ENCODE peak calls at places on chromosomes 5 and 9, in seven cellular contexts. One of them, this sample, is unnamed.

GRCh38 chr9:107137495-107138202 is 145.4 kb upstream of the RAD23B start:
- DNase-seq in kidney epithelial cell: no peak
- DNase-seq in lower leg skin: no peak
- DNase-seq in fibroblast of lung: peak
- DNase-seq in left ventricle myocardium inferior: no peak
- DNase-seq in astrocyte: no peak
- DNase-seq in HFFc6: peak
- DNase-seq in this sample: no peak

GRCh38 chr5:118236108-118236849 is 752.1 kb downstream of the DTWD2 start:
- DNase-seq in HFFc6: no peak
- DNase-seq in fibroblast of lung: no peak
- DNase-seq in lower leg skin: no peak
- DNase-seq in kidney epithelial cell: no peak
- DNase-seq in left ventricle myocardium inferior: no peak
- DNase-seq in astrocyte: no peak
- DNase-seq in this sample: no peak

GRCh38 chr5:127791439-127791838 is 88.2 kb downstream of the CCDC192 start:
- DNase-seq in left ventricle myocardium inferior: no peak
- DNase-seq in astrocyte: no peak
- DNase-seq in lower leg skin: no peak
- DNase-seq in HFFc6: no peak
- DNase-seq in fibroblast of lung: no peak
- DNase-seq in kidney epithelial cell: no peak
- DNase-seq in this sample: no peak

GRCh38 chr9:125998837-125999503 is 251.8 kb downstream of the PBX3 start:
- DNase-seq in kidney epithelial cell: no peak
- DNase-seq in astrocyte: no peak
- DNase-seq in left ventricle myocardium inferior: no peak
- DNase-seq in HFFc6: no peak
- DNase-seq in fibroblast of lung: no peak
- DNase-seq in lower leg skin: no peak
- DNase-seq in this sample: no peak

GRCh38 chr5:122985954-122986721 is 50.4 kb downstream of the PPIC start:
- DNase-seq in lower leg skin: no peak
- DNase-seq in kidney epithelial cell: no peak
- DNase-seq in astrocyte: no peak
- DNase-seq in left ventricle myocardium inferior: no peak
- DNase-seq in HFFc6: no peak
- DNase-seq in fibroblast of lung: no peak
- DNase-seq in this sample: no peak

GRCh38 chr5:142977363-142978051 is 207.3 kb downstream of the ARHGAP26 start:
- DNase-seq in HFFc6: peak
- DNase-seq in lower leg skin: no peak
- DNase-seq in astrocyte: peak
- DNase-seq in left ventricle myocardium inferior: no peak
- DNase-seq in kidney epithelial cell: peak
- DNase-seq in fibroblast of lung: peak
- DNase-seq in this sample: no peak

GRCh38 chr5:174235993-174236528 is 190.6 kb downstream of the NSG2 start:
- DNase-seq in lower leg skin: no peak
- DNase-seq in kidney epithelial cell: no peak
- DNase-seq in HFFc6: no peak
- DNase-seq in fibroblast of lung: no peak
- DNase-seq in astrocyte: no peak
- DNase-seq in left ventricle myocardium inferior: no peak
- DNase-seq in this sample: no peak

GRCh38 chr5:56588636-56589485 is 226.5 kb upstream of the MAP3K1 start:
- DNase-seq in kidney epithelial cell: no peak
- DNase-seq in fibroblast of lung: no peak
- DNase-seq in lower leg skin: peak
- DNase-seq in left ventricle myocardium inferior: peak
- DNase-seq in HFFc6: no peak
- DNase-seq in astrocyte: no peak
- DNase-seq in this sample: no peak

GRCh38 chr5:65151632-65152031 is 330.1 kb downstream of the ADAMTS6 start:
- DNase-seq in fibroblast of lung: peak
- DNase-seq in lower leg skin: no peak
- DNase-seq in astrocyte: peak
- DNase-seq in HFFc6: no peak
- DNase-seq in kidney epithelial cell: no peak
- DNase-seq in left ventricle myocardium inferior: no peak
- DNase-seq in this sample: no peak

GRCh38 chr5:78727786-78728761 is 79.5 kb upstream of the LHFPL2 start:
- DNase-seq in astrocyte: no peak
- DNase-seq in kidney epithelial cell: no peak
- DNase-seq in left ventricle myocardium inferior: no peak
- DNase-seq in fibroblast of lung: no peak
- DNase-seq in lower leg skin: no peak
- DNase-seq in HFFc6: no peak
- DNase-seq in this sample: no peak

GRCh38 chr5:43191740-43192557 is at the start of gene NIM1K:
- DNase-seq in left ventricle myocardium inferior: peak
- DNase-seq in kidney epithelial cell: no peak
- DNase-seq in astrocyte: peak
- DNase-seq in HFFc6: no peak
- DNase-seq in fibroblast of lung: peak
- DNase-seq in lower leg skin: peak
- DNase-seq in this sample: no peak

GRCh38 chr5:143521891-143522290 is 118.4 kb upstream of the NR3C1 start:
- DNase-seq in left ventricle myocardium inferior: no peak
- DNase-seq in fibroblast of lung: no peak
- DNase-seq in astrocyte: no peak
- DNase-seq in lower leg skin: no peak
- DNase-seq in kidney epithelial cell: no peak
- DNase-seq in HFFc6: no peak
- DNase-seq in this sample: no peak

GRCh38 chr5:110258460-110258859 is 468.0 kb downstream of the TMEM232 start:
- DNase-seq in lower leg skin: no peak
- DNase-seq in kidney epithelial cell: peak
- DNase-seq in left ventricle myocardium inferior: no peak
- DNase-seq in astrocyte: peak
- DNase-seq in fibroblast of lung: peak
- DNase-seq in HFFc6: no peak
- DNase-seq in this sample: peak

GRCh38 chr9:111148390-111148993 is 110.2 kb upstream of the LPAR1 start:
- DNase-seq in kidney epithelial cell: no peak
- DNase-seq in HFFc6: peak
- DNase-seq in astrocyte: no peak
- DNase-seq in left ventricle myocardium inferior: no peak
- DNase-seq in fibroblast of lung: peak
- DNase-seq in lower leg skin: no peak
- DNase-seq in this sample: peak

GRCh38 chr5:125199968-125200841 is 453.8 kb upstream of the ZNF608 start:
- DNase-seq in lower leg skin: no peak
- DNase-seq in fibroblast of lung: peak
- DNase-seq in astrocyte: peak
- DNase-seq in HFFc6: no peak
- DNase-seq in left ventricle myocardium inferior: no peak
- DNase-seq in kidney epithelial cell: no peak
- DNase-seq in this sample: no peak

DNA sequence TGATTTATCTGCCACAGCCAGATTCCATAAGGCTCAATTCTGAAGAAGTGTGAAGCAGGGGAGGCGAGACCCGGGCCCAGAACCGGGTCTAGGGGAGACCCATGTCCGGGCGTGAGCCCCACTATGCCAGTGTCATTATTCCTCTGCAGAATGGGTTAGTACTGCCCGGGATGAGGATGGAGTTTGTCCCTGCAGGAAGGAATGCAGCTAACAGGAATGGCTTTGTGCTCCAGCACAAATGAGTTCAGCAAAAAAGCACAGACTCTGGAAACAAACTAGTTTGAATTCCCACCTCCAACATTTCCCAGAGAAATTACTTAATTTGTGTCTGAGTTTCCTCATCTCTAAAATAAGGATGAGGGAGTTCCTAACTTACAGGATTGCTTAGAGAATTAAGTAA is 202.9 kb downstream of the SYK start:
- DNase-seq in lower leg skin: no peak
- DNase-seq in kidney epithelial cell: no peak
- DNase-seq in astrocyte: no peak
- DNase-seq in HFFc6: no peak
- DNase-seq in left ventricle myocardium inferior: no peak
- DNase-seq in fibroblast of lung: no peak
- DNase-seq in this sample: no peak
- TF ChIP-seq CTCF in lower leg skin: no peak
- TF ChIP-seq CTCF in kidney epithelial cell: no peak
- TF ChIP-seq CTCF in astrocyte: no peak
- TF ChIP-seq CTCF in HFFc6: peak
- TF ChIP-seq CTCF in left ventricle myocardium inferior: no peak
- TF ChIP-seq CTCF in fibroblast of lung: peak
- TF ChIP-seq CTCF in this sample: no peak

GRCh38 chr9:104686081-104686480 is 8.2 kb upstream of the OR13D1 start:
- DNase-seq in lower leg skin: no peak
- DNase-seq in HFFc6: no peak
- DNase-seq in astrocyte: no peak
- DNase-seq in kidney epithelial cell: no peak
- DNase-seq in fibroblast of lung: no peak
- DNase-seq in left ventricle myocardium inferior: no peak
- DNase-seq in this sample: no peak

GRCh38 chr9:104682642-104683041 is 11.7 kb upstream of the OR13D1 start:
- DNase-seq in fibroblast of lung: peak
- DNase-seq in left ventricle myocardium inferior: no peak
- DNase-seq in kidney epithelial cell: peak
- DNase-seq in astrocyte: peak
- DNase-seq in lower leg skin: no peak
- DNase-seq in HFFc6: peak
- DNase-seq in this sample: peak
- TF ChIP-seq CTCF in fibroblast of lung: peak
- TF ChIP-seq CTCF in left ventricle myocardium inferior: peak
- TF ChIP-seq CTCF in kidney epithelial cell: peak
- TF ChIP-seq CTCF in astrocyte: peak
- TF ChIP-seq CTCF in lower leg skin: no peak
- TF ChIP-seq CTCF in HFFc6: peak
- TF ChIP-seq CTCF in this sample: peak

GRCh38 chr9:86713456-86713855 is 233.8 kb downstream of the GAS1 start:
- DNase-seq in fibroblast of lung: peak
- DNase-seq in kidney epithelial cell: peak
- DNase-seq in lower leg skin: no peak
- DNase-seq in left ventricle myocardium inferior: no peak
- DNase-seq in HFFc6: peak
- DNase-seq in astrocyte: peak
- DNase-seq in this sample: no peak
- TF ChIP-seq CTCF in fibroblast of lung: no peak
- TF ChIP-seq CTCF in kidney epithelial cell: no peak
- TF ChIP-seq CTCF in lower leg skin: no peak
- TF ChIP-seq CTCF in left ventricle myocardium inferior: no peak
- TF ChIP-seq CTCF in HFFc6: no peak
- TF ChIP-seq CTCF in astrocyte: no peak
- TF ChIP-seq CTCF in this sample: no peak

GRCh38 chr9:136089697-136090045 is 5.4 kb downstream of the NACC2 start:
- DNase-seq in left ventricle myocardium inferior: no peak
- DNase-seq in astrocyte: no peak
- DNase-seq in HFFc6: peak
- DNase-seq in lower leg skin: no peak
- DNase-seq in fibroblast of lung: peak
- DNase-seq in kidney epithelial cell: no peak
- DNase-seq in this sample: no peak
- TF ChIP-seq CTCF in left ventricle myocardium inferior: peak
- TF ChIP-seq CTCF in astrocyte: peak
- TF ChIP-seq CTCF in HFFc6: peak
- TF ChIP-seq CTCF in lower leg skin: no peak
- TF ChIP-seq CTCF in fibroblast of lung: peak
- TF ChIP-seq CTCF in kidney epithelial cell: peak
- TF ChIP-seq CTCF in this sample: peak

GRCh38 chr5:136251502-136251901 is 58.5 kb upstream of the SMIM32 start:
- DNase-seq in astrocyte: no peak
- DNase-seq in kidney epithelial cell: no peak
- DNase-seq in lower leg skin: no peak
- DNase-seq in left ventricle myocardium inferior: no peak
- DNase-seq in fibroblast of lung: no peak
- DNase-seq in HFFc6: no peak
- DNase-seq in this sample: no peak
- TF ChIP-seq CTCF in astrocyte: no peak
- TF ChIP-seq CTCF in kidney epithelial cell: no peak
- TF ChIP-seq CTCF in lower leg skin: no peak
- TF ChIP-seq CTCF in left ventricle myocardium inferior: no peak
- TF ChIP-seq CTCF in fibroblast of lung: no peak
- TF ChIP-seq CTCF in HFFc6: no peak
- TF ChIP-seq CTCF in this sample: no peak

GRCh38 chr5:180647941-180648500 is 1.4 kb downstream of the FLT4 start:
- DNase-seq in left ventricle myocardium inferior: peak
- DNase-seq in astrocyte: no peak
- DNase-seq in fibroblast of lung: no peak
- DNase-seq in HFFc6: no peak
- DNase-seq in lower leg skin: no peak
- DNase-seq in kidney epithelial cell: no peak
- DNase-seq in this sample: no peak

GRCh38 chr5:180647465-180647864 is 1.9 kb downstream of the FLT4 start:
- DNase-seq in HFFc6: no peak
- DNase-seq in astrocyte: no peak
- DNase-seq in kidney epithelial cell: no peak
- DNase-seq in left ventricle myocardium inferior: no peak
- DNase-seq in fibroblast of lung: no peak
- DNase-seq in lower leg skin: no peak
- DNase-seq in this sample: no peak

GRCh38 chr5:180649297-180650039 is at the start of gene FLT4:
- DNase-seq in astrocyte: no peak
- DNase-seq in lower leg skin: no peak
- DNase-seq in kidney epithelial cell: no peak
- DNase-seq in HFFc6: no peak
- DNase-seq in fibroblast of lung: no peak
- DNase-seq in left ventricle myocardium inferior: peak
- DNase-seq in this sample: no peak

GRCh38 chr5:180646963-180647305 is 2.5 kb downstream of the FLT4 start:
- DNase-seq in kidney epithelial cell: no peak
- DNase-seq in HFFc6: no peak
- DNase-seq in left ventricle myocardium inferior: peak
- DNase-seq in lower leg skin: no peak
- DNase-seq in fibroblast of lung: no peak
- DNase-seq in astrocyte: no peak
- DNase-seq in this sample: no peak

GRCh38 chr5:180648658-180649296 is 623 bp downstream of the FLT4 start:
- DNase-seq in left ventricle myocardium inferior: peak
- DNase-seq in kidney epithelial cell: no peak
- DNase-seq in HFFc6: no peak
- DNase-seq in fibroblast of lung: no peak
- DNase-seq in lower leg skin: no peak
- DNase-seq in astrocyte: no peak
- DNase-seq in this sample: no peak
- TF ChIP-seq CTCF in left ventricle myocardium inferior: peak
- TF ChIP-seq CTCF in kidney epithelial cell: no peak
- TF ChIP-seq CTCF in HFFc6: no peak
- TF ChIP-seq CTCF in fibroblast of lung: no peak
- TF ChIP-seq CTCF in lower leg skin: no peak
- TF ChIP-seq CTCF in astrocyte: no peak
- TF ChIP-seq CTCF in this sample: no peak

GRCh38 chr5:61289241-61289640 is 42.8 kb upstream of the ZSWIM6 start:
- DNase-seq in HFFc6: no peak
- DNase-seq in left ventricle myocardium inferior: no peak
- DNase-seq in kidney epithelial cell: no peak
- DNase-seq in fibroblast of lung: no peak
- DNase-seq in lower leg skin: no peak
- DNase-seq in astrocyte: no peak
- DNase-seq in this sample: no peak
- TF ChIP-seq CTCF in HFFc6: peak
- TF ChIP-seq CTCF in left ventricle myocardium inferior: no peak
- TF ChIP-seq CTCF in kidney epithelial cell: no peak
- TF ChIP-seq CTCF in fibroblast of lung: no peak
- TF ChIP-seq CTCF in lower leg skin: no peak
- TF ChIP-seq CTCF in astrocyte: no peak
- TF ChIP-seq CTCF in this sample: no peak